ENCODE peak calls at places on chromosomes 11 and 22, in eight cellular contexts. Y is stimulated activated naive CD8-positive, alpha-beta T cell treated with anti-CD3 and anti-CD28 coated beads, Interleukin-15, Interleukin-2, amounts not matched to agents 100 U/mL and 50 U/mL, for 24 hours; C is NCI-H1105; P is iris pigment epithelial cell; K is HEK293T; J is CMK; T is GM04503; G is AG08396. M is an unnamed sample.
A peak's percentile ranks its signal among the peaks of the same experiment; 100 is the strongest.

GRCh38 chr11:70424765-70425164 is 26.4 kb downstream of the CTTN start:
- DNase-seq in K (no peak), C (no peak), Y (no peak), P (no peak), G (no peak), T (no peak), J (no peak), M (peak; percentile 51)

GRCh38 chr11:75858613-75859012 is 43.6 kb downstream of the UVRAG start:
- DNase-seq in J (no peak), T (peak; percentile 30), Y (no peak), P (peak; percentile 76), G (peak; percentile 28), K (no peak), C (no peak), M (no peak)

GRCh38 chr22:30435674-30436126 is 10.1 kb downstream of the MTFP1 start:
- DNase-seq in T (no peak), P (no peak), J (peak; percentile 85), C (no peak), G (no peak), K (no peak), Y (peak; percentile 76), M (no peak)

GRCh38 chr11:105489431-105489830 is 120.4 kb upstream of the GRIA4 start:
- DNase-seq in J (no peak), C (no peak), K (no peak), P (peak; percentile 14), Y (no peak), T (no peak), G (peak; percentile 27), M (no peak)

GRCh38 chr11:17921620-17922473 is 91.0 kb downstream of the SERGEF start:
- DNase-seq in C (no peak), T (peak; percentile 13), G (no peak), P (peak; percentile 81), J (no peak), K (no peak), Y (no peak), M (no peak)

GRCh38 chr11:88552377-88553029 is 215.0 kb upstream of the CTSC start:
- DNase-seq in K (peak; percentile 65), J (peak; percentile 35), T (peak; percentile 12), Y (peak; percentile 48), P (peak; percentile 60), C (peak; percentile 12), G (peak; percentile 15), M (no peak)

GRCh38 chr11:17802491-17802890 is 67.9 kb downstream of the KCNC1 start:
- DNase-seq in K (no peak), C (no peak), P (no peak), G (no peak), T (no peak), Y (no peak), J (no peak), M (no peak)

GRCh38 chr11:77353131-77353530 is 51.6 kb upstream of the GDPD4 start:
- DNase-seq in P (no peak), K (no peak), Y (no peak), T (no peak), G (no peak), J (no peak), C (no peak), M (no peak)

GRCh38 chr22:34993548-34993947 is 72.4 kb upstream of the ISX start:
- DNase-seq in K (no peak), C (no peak), P (no peak), Y (no peak), G (no peak), J (no peak), T (no peak), M (no peak)

GRCh38 chr11:124753207-124753606 is 1.2 kb upstream of the VSIG2 start:
- DNase-seq in T (no peak), J (no peak), K (no peak), G (peak; percentile 52), P (no peak), Y (no peak), C (no peak), M (no peak)

GRCh38 chr11:27387362-27387761 is 24.3 kb upstream of the CCDC34 start:
- DNase-seq in T (no peak), C (no peak), P (no peak), J (no peak), Y (no peak), K (no peak), G (no peak), M (no peak)

GRCh38 chr11:82174610-82175009 is 559.1 kb downstream of the FAM181B start:
- DNase-seq in J (no peak), K (peak; percentile 18), P (no peak), T (no peak), C (no peak), Y (no peak), G (no peak), M (no peak)

GRCh38 chr11:31722754-31723153 is 88.4 kb downstream of the PAX6 start:
- DNase-seq in K (no peak), T (no peak), Y (no peak), G (no peak), C (no peak), J (no peak), P (no peak), M (no peak)

GRCh38 chr11:64854534-64855502 is 10.4 kb upstream of the CDC42BPG start:
- DNase-seq in T (peak; percentile 85), Y (peak; percentile 71), G (peak; percentile 95), C (no peak), P (peak; percentile 84), K (no peak), J (no peak), M (no peak)

GRCh38 chr22:46612904-46613605 is 7.1 kb upstream of the GRAMD4 start:
- DNase-seq in Y (peak; percentile 56), C (no peak), P (no peak), G (no peak), J (peak; percentile 81), K (no peak), T (no peak), M (no peak)

GRCh38 chr11:34570584-34570983 is 50.3 kb upstream of the EHF start:
- DNase-seq in C (no peak), K (no peak), P (peak; percentile 16), G (no peak), T (no peak), J (no peak), Y (peak; percentile 6), M (no peak)

GRCh38 chr11:5203366-5203765 is 2.9 kb upstream of the OR51V1 start:
- DNase-seq in J (no peak), Y (no peak), K (no peak), G (no peak), P (peak; percentile 62), T (no peak), C (no peak), M (no peak)

GRCh38 chr11:100687032-100687629 is at the start of gene ARHGAP42:
- DNase-seq in K (peak; percentile 58), P (peak; percentile 59), G (peak; percentile 80), J (peak; percentile 59), Y (peak; percentile 61), C (no peak), T (no peak), M (peak; percentile 57)

GRCh38 chr22:21074092-21074715 is 28.5 kb downstream of the LRRC74B start:
- DNase-seq in T (peak; percentile 65), P (peak; percentile 55), K (no peak), C (no peak), J (no peak), Y (no peak), G (peak; percentile 91), M (no peak)

GRCh38 chr11:46271407-46271806 is 6.1 kb upstream of the CREB3L1 start:
- DNase-seq in C (no peak), G (no peak), P (no peak), J (no peak), Y (no peak), K (no peak), T (no peak), M (no peak)

GRCh38 chr11:11422291-11423128 is 69.5 kb upstream of the CSNK2A3 start:
- DNase-seq in P (no peak), K (no peak), T (no peak), Y (no peak), G (no peak), C (no peak), J (no peak), M (no peak)

GRCh38 chr11:73326929-73327811 is 19.1 kb downstream of the ARHGEF17 start:
- DNase-seq in G (no peak), J (no peak), P (peak; percentile 78), Y (no peak), K (no peak), C (no peak), T (no peak), M (no peak)

GRCh38 chr11:96259053-96259837 is 83.8 kb downstream of the MAML2 start:
- DNase-seq in G (no peak), P (peak; percentile 73), T (no peak), C (no peak), J (no peak), Y (no peak), K (no peak), M (no peak)

GRCh38 chr11:47433991-47434786 is 8.0 kb upstream of the PSMC3 start:
- DNase-seq in J (no peak), P (no peak), Y (no peak), T (peak; percentile 91), G (peak; percentile 67), K (no peak), C (no peak), M (no peak)

GRCh38 chr11:1542267-1542666 is 29.8 kb downstream of the DUSP8 start:
- DNase-seq in J (no peak), C (peak; percentile 36), T (no peak), K (no peak), Y (no peak), P (no peak), G (no peak), M (no peak)

GRCh38 chr11:65920035-65920802 is 993 bp downstream of the DRAP1 start:
- DNase-seq in K (no peak), J (no peak), G (no peak), Y (peak; percentile 64), C (no peak), T (no peak), P (no peak), M (no peak)

GRCh38 chr11:75441804-75442132 is 8.8 kb upstream of the KLHL35 start:
- DNase-seq in C (no peak), T (no peak), P (no peak), K (no peak), Y (no peak), G (no peak), J (no peak), M (no peak)

GRCh38 chr11:127275771-127276170 is 275.2 kb upstream of the KIRREL3 start:
- DNase-seq in C (no peak), J (no peak), K (no peak), Y (no peak), P (no peak), G (no peak), T (no peak), M (no peak)

GRCh38 chr22:46132830-46133587 is 17.3 kb upstream of the PPARA start:
- DNase-seq in Y (no peak), J (no peak), G (no peak), T (no peak), K (no peak), P (no peak), C (no peak), M (no peak)

GRCh38 chr11:68021167-68021787 is 9.2 kb upstream of the NDUFS8 start:
- DNase-seq in J (no peak), G (no peak), P (no peak), T (no peak), C (no peak), K (no peak), Y (no peak), M (no peak)

GRCh38 chr11:65792456-65792855 is 5.6 kb downstream of the OVOL1 start:
- DNase-seq in T (no peak), Y (no peak), G (no peak), J (no peak), K (no peak), C (no peak), P (no peak), M (no peak)

GRCh38 chr22:35335468-35335867 is 35.8 kb downstream of the TOM1 start:
- DNase-seq in T (no peak), J (no peak), P (no peak), G (no peak), K (no peak), Y (no peak), C (no peak), M (no peak)

GRCh38 chr11:61921446-61921845 is 4.1 kb upstream of the RAB3IL1 start:
- DNase-seq in C (no peak), T (no peak), P (no peak), K (no peak), Y (no peak), J (no peak), G (no peak), M (no peak)

GRCh38 chr22:47202819-47203553 is 440.5 kb downstream of the TBC1D22A start:
- DNase-seq in T (no peak), J (no peak), K (no peak), Y (no peak), C (no peak), G (no peak), P (no peak), M (no peak)

M was measured in GM12891.